ENCODE peak calls at places on chromosomes 2 and 18, in ten cellular contexts. One of them, this sample, is unnamed. For H3K4me1, the result is how much of the 10 kb centered on the place peaks cover.

GRCh38 chr2:86068098-86069047 is 37.3 kb downstream of the POLR1A start:
- DNase-seq in stomach: no peak
- DNase-seq in breast epithelium: no peak
- DNase-seq in suprapubic skin: no peak
- DNase-seq in spleen: no peak
- DNase-seq in endothelial cell of umbilical vein: no peak
- DNase-seq in HCT116: no peak
- DNase-seq in esophagus muscularis mucosa: no peak
- DNase-seq in HepG2: no peak
- DNase-seq in GM23338: no peak
- DNase-seq in this sample: no peak

GRCh38 chr2:123777116-123777515 is 248.0 kb upstream of the CNTNAP5 start:
- DNase-seq in suprapubic skin: no peak
- DNase-seq in spleen: no peak
- DNase-seq in endothelial cell of umbilical vein: no peak
- DNase-seq in stomach: no peak
- DNase-seq in GM23338: no peak
- DNase-seq in HepG2: no peak
- DNase-seq in HCT116: no peak
- DNase-seq in esophagus muscularis mucosa: no peak
- DNase-seq in breast epithelium: no peak
- DNase-seq in this sample: no peak

GRCh38 chr2:238286551-238286950 is 1.9 kb downstream of the PER2 start:
- DNase-seq in suprapubic skin: peak
- DNase-seq in esophagus muscularis mucosa: no peak
- DNase-seq in GM23338: no peak
- DNase-seq in spleen: peak
- DNase-seq in HCT116: no peak
- DNase-seq in breast epithelium: peak
- DNase-seq in endothelial cell of umbilical vein: no peak
- DNase-seq in stomach: peak
- DNase-seq in HepG2: peak
- DNase-seq in this sample: no peak

GRCh38 chr2:61722800-61723199 is 131.1 kb downstream of the FAM161A start:
- DNase-seq in GM23338: no peak
- DNase-seq in suprapubic skin: no peak
- DNase-seq in spleen: no peak
- DNase-seq in esophagus muscularis mucosa: no peak
- DNase-seq in HepG2: no peak
- DNase-seq in stomach: no peak
- DNase-seq in HCT116: no peak
- DNase-seq in endothelial cell of umbilical vein: no peak
- DNase-seq in breast epithelium: no peak
- DNase-seq in this sample: peak

GRCh38 chr2:24050041-24050655 is 607 bp downstream of the FKBP1B start:
- DNase-seq in HCT116: no peak
- DNase-seq in esophagus muscularis mucosa: no peak
- DNase-seq in spleen: peak
- DNase-seq in GM23338: peak
- DNase-seq in stomach: peak
- DNase-seq in suprapubic skin: peak
- DNase-seq in endothelial cell of umbilical vein: peak
- DNase-seq in HepG2: peak
- DNase-seq in breast epithelium: no peak
- DNase-seq in this sample: no peak

GRCh38 chr2:182890773-182891381 is 24.4 kb upstream of the FRZB start:
- DNase-seq in GM23338: no peak
- DNase-seq in esophagus muscularis mucosa: no peak
- DNase-seq in HCT116: no peak
- DNase-seq in breast epithelium: no peak
- DNase-seq in suprapubic skin: no peak
- DNase-seq in endothelial cell of umbilical vein: no peak
- DNase-seq in HepG2: peak
- DNase-seq in stomach: no peak
- DNase-seq in spleen: no peak
- DNase-seq in this sample: no peak

GRCh38 chr2:140586379-140586778 is 1544.4 kb downstream of the LRP1B start:
- DNase-seq in GM23338: peak
- DNase-seq in HCT116: peak
- DNase-seq in endothelial cell of umbilical vein: peak
- DNase-seq in spleen: no peak
- DNase-seq in esophagus muscularis mucosa: no peak
- DNase-seq in suprapubic skin: no peak
- DNase-seq in stomach: no peak
- DNase-seq in breast epithelium: no peak
- DNase-seq in HepG2: peak
- DNase-seq in this sample: no peak

GRCh38 chr2:20728114-20728758 is 61.3 kb downstream of the GDF7 start:
- DNase-seq in HepG2: peak
- DNase-seq in endothelial cell of umbilical vein: peak
- DNase-seq in stomach: no peak
- DNase-seq in GM23338: no peak
- DNase-seq in breast epithelium: no peak
- DNase-seq in suprapubic skin: no peak
- DNase-seq in HCT116: no peak
- DNase-seq in spleen: no peak
- DNase-seq in esophagus muscularis mucosa: no peak
- DNase-seq in this sample: no peak

GRCh38 chr2:190105554-190105953 is 43.0 kb upstream of the MSTN start:
- DNase-seq in HepG2: no peak
- DNase-seq in stomach: no peak
- DNase-seq in HCT116: no peak
- DNase-seq in endothelial cell of umbilical vein: no peak
- DNase-seq in GM23338: no peak
- DNase-seq in esophagus muscularis mucosa: no peak
- DNase-seq in breast epithelium: no peak
- DNase-seq in suprapubic skin: no peak
- DNase-seq in spleen: no peak
- DNase-seq in this sample: no peak

GRCh38 chr2:27370816-27371620 is 602 bp downstream of the SNX17 start:
- DNase-seq in GM23338: peak
- DNase-seq in spleen: no peak
- DNase-seq in suprapubic skin: no peak
- DNase-seq in endothelial cell of umbilical vein: peak
- DNase-seq in HCT116: no peak
- DNase-seq in stomach: no peak
- DNase-seq in breast epithelium: no peak
- DNase-seq in esophagus muscularis mucosa: no peak
- DNase-seq in HepG2: no peak
- DNase-seq in this sample: no peak

GRCh38 chr2:15765211-15765610 is 173.5 kb downstream of the DDX1 start:
- DNase-seq in stomach: no peak
- DNase-seq in breast epithelium: no peak
- DNase-seq in endothelial cell of umbilical vein: no peak
- DNase-seq in HepG2: no peak
- DNase-seq in GM23338: no peak
- DNase-seq in HCT116: no peak
- DNase-seq in esophagus muscularis mucosa: no peak
- DNase-seq in suprapubic skin: no peak
- DNase-seq in spleen: no peak
- DNase-seq in this sample: no peak

GRCh38 chr2:15764683-15765011 is 173.0 kb downstream of the DDX1 start:
- DNase-seq in suprapubic skin: no peak
- DNase-seq in endothelial cell of umbilical vein: no peak
- DNase-seq in esophagus muscularis mucosa: no peak
- DNase-seq in stomach: no peak
- DNase-seq in breast epithelium: no peak
- DNase-seq in GM23338: no peak
- DNase-seq in HCT116: no peak
- DNase-seq in spleen: no peak
- DNase-seq in HepG2: no peak
- DNase-seq in this sample: no peak

GRCh38 chr2:15763106-15763821 is 171.6 kb downstream of the DDX1 start:
- DNase-seq in stomach: no peak
- DNase-seq in endothelial cell of umbilical vein: no peak
- DNase-seq in GM23338: no peak
- DNase-seq in suprapubic skin: no peak
- DNase-seq in HCT116: no peak
- DNase-seq in breast epithelium: no peak
- DNase-seq in spleen: no peak
- DNase-seq in HepG2: no peak
- DNase-seq in esophagus muscularis mucosa: no peak
- DNase-seq in this sample: no peak

GRCh38 chr2:15762449-15762848 is 170.8 kb downstream of the DDX1 start:
- DNase-seq in HCT116: no peak
- DNase-seq in suprapubic skin: no peak
- DNase-seq in HepG2: no peak
- DNase-seq in spleen: no peak
- DNase-seq in GM23338: no peak
- DNase-seq in esophagus muscularis mucosa: no peak
- DNase-seq in endothelial cell of umbilical vein: no peak
- DNase-seq in stomach: no peak
- DNase-seq in breast epithelium: no peak
- DNase-seq in this sample: no peak

DNA sequence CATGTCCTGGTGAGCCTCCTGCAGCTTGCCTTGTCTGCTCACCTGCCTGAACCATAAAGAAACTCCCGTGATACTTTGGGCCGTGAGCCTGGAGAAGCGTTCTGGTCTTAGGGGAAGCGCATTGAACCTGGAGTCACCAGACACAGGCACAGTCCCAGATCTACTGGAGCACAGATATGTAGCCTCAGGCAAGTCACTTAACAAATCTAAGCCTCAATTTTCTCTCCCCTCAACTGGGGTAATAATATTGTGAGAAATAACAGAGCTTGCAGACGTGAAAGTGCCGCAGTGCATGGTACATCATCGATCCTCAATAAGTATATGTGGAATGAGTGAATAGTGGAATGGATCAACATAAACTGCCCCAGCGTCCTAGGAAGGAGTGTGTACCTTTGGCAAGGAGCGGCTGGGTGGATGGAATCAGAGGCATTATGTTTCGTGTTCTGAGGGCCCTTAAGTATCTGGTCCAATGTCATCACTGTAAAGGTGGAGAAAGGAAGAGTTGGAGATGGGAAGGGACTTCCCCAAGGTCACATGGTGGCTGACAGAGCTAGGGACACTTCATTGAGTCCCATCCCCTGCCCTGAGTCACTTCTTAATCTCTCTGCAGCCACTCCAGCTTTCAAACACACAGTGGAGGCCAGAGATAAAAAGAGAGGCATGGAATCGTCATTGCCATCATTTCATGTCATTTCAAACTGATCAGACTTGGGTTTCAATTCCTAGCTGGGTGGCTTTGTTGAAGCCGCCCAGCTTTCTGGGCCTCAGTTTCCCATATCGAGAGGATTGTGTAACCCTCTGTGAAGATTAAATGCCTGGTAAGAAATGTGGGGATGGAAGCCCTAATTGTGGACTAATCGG is 172.4 kb downstream of the DDX1 start:
- DNase-seq in breast epithelium: no peak
- DNase-seq in endothelial cell of umbilical vein: no peak
- DNase-seq in HepG2: no peak
- DNase-seq in spleen: no peak
- DNase-seq in suprapubic skin: no peak
- DNase-seq in GM23338: no peak
- DNase-seq in HCT116: no peak
- DNase-seq in esophagus muscularis mucosa: no peak
- DNase-seq in stomach: no peak
- DNase-seq in this sample: no peak
- H3K4me1 ChIP-seq in breast epithelium: under half
- H3K4me1 ChIP-seq in endothelial cell of umbilical vein: under half
- H3K4me1 ChIP-seq in HepG2: under half
- H3K4me1 ChIP-seq in spleen: under half
- H3K4me1 ChIP-seq in suprapubic skin: under half
- H3K4me1 ChIP-seq in GM23338: under half
- H3K4me1 ChIP-seq in HCT116: under half
- H3K4me1 ChIP-seq in esophagus muscularis mucosa: under half
- H3K4me1 ChIP-seq in stomach: under half
- H3K4me1 ChIP-seq in this sample: under half

GRCh38 chr2:64653174-64654062 is at the start of gene SERTAD2:
- DNase-seq in HCT116: no peak
- DNase-seq in HepG2: peak
- DNase-seq in endothelial cell of umbilical vein: peak
- DNase-seq in stomach: peak
- DNase-seq in breast epithelium: peak
- DNase-seq in esophagus muscularis mucosa: no peak
- DNase-seq in GM23338: peak
- DNase-seq in spleen: peak
- DNase-seq in suprapubic skin: peak
- DNase-seq in this sample: no peak
- TF ChIP-seq POLR2AphosphoS5 in HCT116: no peak
- TF ChIP-seq POLR2AphosphoS5 in HepG2: peak
- TF ChIP-seq POLR2AphosphoS5 in endothelial cell of umbilical vein: no peak
- TF ChIP-seq POLR2AphosphoS5 in stomach: peak
- TF ChIP-seq POLR2AphosphoS5 in breast epithelium: peak
- TF ChIP-seq POLR2AphosphoS5 in esophagus muscularis mucosa: peak
- TF ChIP-seq POLR2AphosphoS5 in GM23338: peak
- TF ChIP-seq POLR2AphosphoS5 in spleen: peak
- TF ChIP-seq POLR2AphosphoS5 in suprapubic skin: peak
- TF ChIP-seq POLR2AphosphoS5 in this sample: peak

DNA sequence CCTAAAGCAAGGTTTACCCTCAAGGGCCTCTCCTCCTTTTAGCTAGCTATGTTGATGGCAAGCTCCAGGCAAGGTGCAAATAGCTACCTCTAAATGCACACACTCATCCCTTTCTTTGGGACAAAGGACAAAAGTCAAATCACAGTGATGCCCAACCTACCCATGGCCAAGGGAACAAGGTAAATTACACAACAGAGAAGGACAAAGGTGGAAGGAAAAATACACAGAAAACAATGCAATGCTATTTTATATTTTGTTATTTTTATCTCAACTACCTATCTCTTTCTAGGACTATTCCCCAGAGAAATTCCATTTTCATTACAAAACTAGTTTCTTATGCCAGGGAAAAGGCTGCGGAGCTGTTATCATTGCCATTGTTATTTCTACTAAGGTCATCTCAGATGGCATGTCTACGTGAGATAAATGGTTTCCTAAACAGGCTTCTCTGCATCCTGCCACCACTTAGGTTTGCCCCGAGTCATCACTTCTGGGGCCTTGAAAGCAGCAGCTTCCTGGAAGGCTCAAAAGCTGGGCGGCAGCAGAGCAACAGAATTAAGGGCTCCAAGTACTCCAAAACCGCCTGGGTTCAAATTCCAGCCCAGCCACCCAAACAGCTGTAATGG is 21.1 kb downstream of the BCL2 start:
- DNase-seq in esophagus muscularis mucosa: no peak
- DNase-seq in suprapubic skin: no peak
- DNase-seq in stomach: no peak
- DNase-seq in HepG2: no peak
- DNase-seq in spleen: peak
- DNase-seq in endothelial cell of umbilical vein: peak
- DNase-seq in breast epithelium: no peak
- DNase-seq in GM23338: no peak
- DNase-seq in HCT116: no peak
- DNase-seq in this sample: no peak
- H3K4me1 ChIP-seq in esophagus muscularis mucosa: half or more
- H3K4me1 ChIP-seq in suprapubic skin: under half
- H3K4me1 ChIP-seq in stomach: under half
- H3K4me1 ChIP-seq in HepG2: under half
- H3K4me1 ChIP-seq in spleen: half or more
- H3K4me1 ChIP-seq in endothelial cell of umbilical vein: under half
- H3K4me1 ChIP-seq in breast epithelium: under half
- H3K4me1 ChIP-seq in GM23338: under half
- H3K4me1 ChIP-seq in HCT116: under half
- H3K4me1 ChIP-seq in this sample: under half

DNA sequence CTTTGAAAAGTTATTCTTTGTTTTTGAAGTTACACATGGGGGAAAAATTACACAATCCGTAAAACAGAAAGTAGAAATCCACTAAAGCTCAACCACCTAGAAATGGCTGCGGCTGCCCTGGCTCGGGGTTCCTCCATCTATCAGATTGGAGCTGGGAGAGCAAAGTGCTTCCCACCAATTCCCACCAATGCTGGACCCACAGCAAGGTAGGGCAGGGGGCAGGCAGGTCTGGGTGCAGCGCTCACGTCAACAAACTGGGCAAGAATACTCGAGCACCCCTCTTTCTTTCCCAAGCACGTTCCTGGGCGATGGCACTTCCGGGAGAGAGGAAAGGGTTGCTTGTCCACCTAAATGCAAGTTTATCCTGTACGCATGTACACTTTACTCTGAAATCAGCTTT is 217.6 kb downstream of the NDUFA10 start:
- DNase-seq in suprapubic skin: peak
- DNase-seq in stomach: peak
- DNase-seq in HCT116: no peak
- DNase-seq in esophagus muscularis mucosa: no peak
- DNase-seq in breast epithelium: peak
- DNase-seq in endothelial cell of umbilical vein: no peak
- DNase-seq in GM23338: no peak
- DNase-seq in HepG2: no peak
- DNase-seq in spleen: peak
- DNase-seq in this sample: peak
- TF ChIP-seq POLR2AphosphoS5 in suprapubic skin: no peak
- TF ChIP-seq POLR2AphosphoS5 in stomach: no peak
- TF ChIP-seq POLR2AphosphoS5 in HCT116: no peak
- TF ChIP-seq POLR2AphosphoS5 in esophagus muscularis mucosa: no peak
- TF ChIP-seq POLR2AphosphoS5 in breast epithelium: no peak
- TF ChIP-seq POLR2AphosphoS5 in endothelial cell of umbilical vein: no peak
- TF ChIP-seq POLR2AphosphoS5 in GM23338: no peak
- TF ChIP-seq POLR2AphosphoS5 in HepG2: no peak
- TF ChIP-seq POLR2AphosphoS5 in spleen: no peak
- TF ChIP-seq POLR2AphosphoS5 in this sample: no peak

This sample was measured in vagina.